ENCODE peak calls at places on chromosomes 1 and 21, in five cellular contexts. One of them, this sample, is unnamed. For H3K9me3, the result is how much of the 10 kb centered on the place peaks cover.

GRCh38 chr1:241611063-241611462 is 29.1 kb downstream of the CHML start:
- DNase-seq in thyroid gland: no peak
- DNase-seq in ascending aorta: no peak
- DNase-seq in aorta: no peak
- DNase-seq in ovary: no peak
- DNase-seq in this sample: no peak

GRCh38 chr1:113396585-113396984 is 6.3 kb downstream of the MAGI3 start:
- DNase-seq in thyroid gland: peak
- DNase-seq in ascending aorta: no peak
- DNase-seq in aorta: no peak
- DNase-seq in ovary: no peak
- DNase-seq in this sample: no peak

GRCh38 chr1:108049083-108049819 is 84.3 kb upstream of the VAV3 start:
- DNase-seq in thyroid gland: peak
- DNase-seq in ascending aorta: no peak
- DNase-seq in aorta: no peak
- DNase-seq in ovary: no peak
- DNase-seq in this sample: no peak

GRCh38 chr1:40637617-40638016 is 27.9 kb downstream of the RIMS3 start:
- DNase-seq in thyroid gland: no peak
- DNase-seq in ascending aorta: no peak
- DNase-seq in aorta: peak
- DNase-seq in ovary: no peak
- DNase-seq in this sample: no peak

GRCh38 chr1:217138173-217138838 is 415.1 kb upstream of the ESRRG start:
- DNase-seq in thyroid gland: no peak
- DNase-seq in ascending aorta: no peak
- DNase-seq in aorta: no peak
- DNase-seq in ovary: no peak
- DNase-seq in this sample: no peak

GRCh38 chr21:41727784-41728763 is 38.8 kb downstream of the RIPK4 start:
- DNase-seq in thyroid gland: no peak
- DNase-seq in ascending aorta: no peak
- DNase-seq in aorta: peak
- DNase-seq in ovary: no peak
- DNase-seq in this sample: no peak

GRCh38 chr21:46328151-46328550 is 4.2 kb downstream of the PCNT start:
- DNase-seq in thyroid gland: no peak
- DNase-seq in ascending aorta: no peak
- DNase-seq in aorta: no peak
- DNase-seq in ovary: no peak
- DNase-seq in this sample: no peak

GRCh38 chr1:154179951-154180687 is 11.8 kb downstream of the TPM3 start:
- DNase-seq in thyroid gland: no peak
- DNase-seq in ascending aorta: no peak
- DNase-seq in aorta: no peak
- DNase-seq in ovary: no peak
- DNase-seq in this sample: no peak

GRCh38 chr1:100731309-100731708 is 11.8 kb downstream of the VCAM1 start:
- DNase-seq in thyroid gland: no peak
- DNase-seq in ascending aorta: no peak
- DNase-seq in aorta: no peak
- DNase-seq in ovary: no peak
- DNase-seq in this sample: no peak

GRCh38 chr1:41397943-41398342 is 36.7 kb downstream of the FOXO6 start:
- DNase-seq in thyroid gland: no peak
- DNase-seq in ascending aorta: no peak
- DNase-seq in aorta: no peak
- DNase-seq in ovary: no peak
- DNase-seq in this sample: no peak

GRCh38 chr1:116915182-116915611 is 5.5 kb downstream of the PTGFRN start:
- DNase-seq in thyroid gland: peak
- DNase-seq in ascending aorta: no peak
- DNase-seq in aorta: no peak
- DNase-seq in ovary: peak
- DNase-seq in this sample: no peak

GRCh38 chr21:43585924-43586411 is 73.3 kb downstream of the HSF2BP start:
- DNase-seq in thyroid gland: peak
- DNase-seq in ascending aorta: no peak
- DNase-seq in aorta: no peak
- DNase-seq in ovary: no peak
- DNase-seq in this sample: no peak

GRCh38 chr1:203926025-203926540 is 64.7 kb downstream of the SNRPE start:
- DNase-seq in thyroid gland: no peak
- DNase-seq in ascending aorta: no peak
- DNase-seq in aorta: no peak
- DNase-seq in ovary: no peak
- DNase-seq in this sample: no peak

GRCh38 chr21:19913995-19914394 is 1084.2 kb upstream of the NCAM2 start:
- DNase-seq in thyroid gland: no peak
- DNase-seq in ascending aorta: no peak
- DNase-seq in aorta: no peak
- DNase-seq in ovary: no peak
- DNase-seq in this sample: no peak

DNA sequence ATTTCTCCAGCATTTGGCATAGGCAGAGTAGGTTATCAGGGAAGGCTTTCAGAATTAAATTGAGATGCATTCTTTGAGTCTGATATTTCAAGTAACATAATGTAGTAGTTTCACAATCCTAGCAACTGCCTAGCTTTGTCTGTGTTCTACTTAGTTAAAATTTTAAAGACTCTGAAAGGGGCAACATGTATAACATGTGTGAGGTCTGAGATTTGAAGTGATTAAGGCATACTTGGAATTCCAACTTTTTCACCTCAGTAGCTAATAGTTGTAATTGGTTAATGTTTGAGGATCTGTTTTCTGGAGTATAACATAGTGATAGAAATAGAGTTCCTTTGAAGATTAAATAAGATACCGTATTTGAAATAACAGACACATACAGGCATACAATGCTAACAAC is 335.2 kb upstream of the BEND5 start:
- DNase-seq in thyroid gland: no peak
- DNase-seq in ascending aorta: no peak
- DNase-seq in aorta: no peak
- DNase-seq in ovary: no peak
- DNase-seq in this sample: no peak
- H3K9me3 ChIP-seq in thyroid gland: under half
- H3K9me3 ChIP-seq in ascending aorta: under half
- H3K9me3 ChIP-seq in aorta: under half
- H3K9me3 ChIP-seq in ovary: under half
- H3K9me3 ChIP-seq in this sample: under half

DNA sequence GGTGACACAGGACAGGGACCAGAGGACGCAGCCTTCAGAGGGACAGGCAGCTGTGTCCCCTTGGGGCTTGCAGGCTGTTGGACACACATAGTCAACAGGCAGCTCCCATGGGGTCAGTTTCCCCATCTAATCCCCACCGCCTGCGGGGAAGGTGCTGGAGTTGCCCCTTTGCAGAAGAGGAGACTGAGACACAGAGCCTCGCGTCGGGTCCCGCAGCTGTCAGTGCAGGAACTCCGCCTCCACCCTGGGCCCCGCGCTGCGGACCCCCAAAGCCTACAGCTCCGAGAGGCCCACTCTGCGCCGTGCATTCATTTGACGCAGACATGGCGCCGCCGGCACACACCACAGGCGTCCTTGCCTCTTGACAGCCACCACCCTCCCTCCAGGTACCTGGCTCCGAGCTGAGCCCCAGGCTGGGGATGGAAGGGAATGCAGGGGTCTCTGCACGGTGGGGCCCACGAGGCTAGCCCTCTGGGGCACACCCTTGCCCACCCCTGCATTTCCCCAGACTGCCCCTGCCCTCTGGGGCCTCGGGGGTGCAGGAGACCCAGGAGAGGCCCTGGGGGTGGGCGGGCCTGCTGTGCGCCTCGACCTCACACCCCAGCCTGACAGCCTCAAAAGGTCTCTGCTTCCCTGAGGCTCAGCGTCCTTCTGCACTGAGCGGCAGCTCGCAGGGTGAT is 88.5 kb upstream of the ACTRT2 start:
- DNase-seq in thyroid gland: no peak
- DNase-seq in ascending aorta: no peak
- DNase-seq in aorta: peak
- DNase-seq in ovary: no peak
- DNase-seq in this sample: no peak
- H3K9me3 ChIP-seq in thyroid gland: under half
- H3K9me3 ChIP-seq in ascending aorta: under half
- H3K9me3 ChIP-seq in aorta: under half
- H3K9me3 ChIP-seq in ovary: under half
- H3K9me3 ChIP-seq in this sample: under half

DNA sequence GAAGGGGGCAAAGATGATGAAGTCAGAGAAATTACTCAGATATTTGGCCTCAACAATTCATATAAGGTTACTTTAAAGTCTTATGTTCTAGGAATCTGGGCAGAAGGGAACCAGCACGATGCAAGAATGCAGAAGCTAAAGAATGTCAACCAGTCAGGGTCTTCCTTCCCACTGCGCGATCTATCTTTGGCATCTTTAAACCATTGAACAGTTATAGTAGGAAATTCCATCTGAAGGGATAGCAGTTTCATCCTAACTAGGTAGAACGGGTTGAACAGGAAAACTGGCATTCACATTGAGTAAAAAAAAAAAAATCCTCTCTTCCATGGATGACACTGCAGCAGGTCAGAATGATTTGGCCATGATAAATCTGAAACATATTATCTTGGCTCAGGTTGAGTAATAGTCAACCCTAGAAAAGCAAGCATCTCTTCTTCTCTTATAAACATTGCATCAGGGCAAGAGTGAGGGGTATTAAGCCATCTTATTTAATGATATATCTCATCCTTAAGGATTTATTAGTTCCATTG is 6.3 kb downstream of the CRCT1 start:
- DNase-seq in thyroid gland: no peak
- DNase-seq in ascending aorta: no peak
- DNase-seq in aorta: no peak
- DNase-seq in ovary: no peak
- DNase-seq in this sample: no peak
- H3K9me3 ChIP-seq in thyroid gland: under half
- H3K9me3 ChIP-seq in ascending aorta: under half
- H3K9me3 ChIP-seq in aorta: under half
- H3K9me3 ChIP-seq in ovary: under half
- H3K9me3 ChIP-seq in this sample: under half

GRCh38 chr1:152533327-152533938 is 19.2 kb downstream of the CRCT1 start:
- DNase-seq in thyroid gland: no peak
- DNase-seq in ascending aorta: no peak
- DNase-seq in aorta: no peak
- DNase-seq in ovary: no peak
- DNase-seq in this sample: no peak
- H3K9me3 ChIP-seq in thyroid gland: under half
- H3K9me3 ChIP-seq in ascending aorta: under half
- H3K9me3 ChIP-seq in aorta: under half
- H3K9me3 ChIP-seq in ovary: under half
- H3K9me3 ChIP-seq in this sample: under half

DNA sequence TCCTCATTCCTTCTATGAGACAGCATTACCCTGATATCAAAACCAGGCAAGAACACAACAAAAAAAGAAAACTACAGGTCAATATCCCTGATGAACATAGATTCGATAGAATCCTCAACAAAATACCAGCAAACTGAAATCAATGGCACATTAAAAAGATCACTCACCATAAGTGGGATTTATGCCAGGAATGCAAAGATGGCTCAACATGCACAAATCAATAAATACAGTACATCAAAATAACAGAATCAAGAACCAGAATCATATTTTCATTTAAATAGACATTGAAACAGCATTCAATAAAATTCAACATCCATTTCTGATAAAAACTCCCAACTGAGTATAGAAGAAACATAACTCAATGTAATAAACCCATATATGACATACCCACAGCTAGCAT is 36.5 kb downstream of the FAF1 start:
- DNase-seq in thyroid gland: no peak
- DNase-seq in ascending aorta: no peak
- DNase-seq in aorta: no peak
- DNase-seq in ovary: no peak
- DNase-seq in this sample: no peak
- H3K9me3 ChIP-seq in thyroid gland: under half
- H3K9me3 ChIP-seq in ascending aorta: under half
- H3K9me3 ChIP-seq in aorta: under half
- H3K9me3 ChIP-seq in ovary: under half
- H3K9me3 ChIP-seq in this sample: under half

GRCh38 chr1:125085720-125086591 is 3901.2 kb downstream of the SRGAP2C start:
- DNase-seq in thyroid gland: no peak
- DNase-seq in ascending aorta: no peak
- DNase-seq in aorta: peak
- DNase-seq in ovary: no peak
- DNase-seq in this sample: no peak

GRCh38 chr1:125080077-125080476 is 3895.3 kb downstream of the SRGAP2C start:
- DNase-seq in thyroid gland: no peak
- DNase-seq in ascending aorta: no peak
- DNase-seq in aorta: no peak
- DNase-seq in ovary: no peak
- DNase-seq in this sample: no peak
- H3K9me3 ChIP-seq in thyroid gland: under half
- H3K9me3 ChIP-seq in ascending aorta: under half
- H3K9me3 ChIP-seq in aorta: under half
- H3K9me3 ChIP-seq in ovary: under half
- H3K9me3 ChIP-seq in this sample: under half

DNA sequence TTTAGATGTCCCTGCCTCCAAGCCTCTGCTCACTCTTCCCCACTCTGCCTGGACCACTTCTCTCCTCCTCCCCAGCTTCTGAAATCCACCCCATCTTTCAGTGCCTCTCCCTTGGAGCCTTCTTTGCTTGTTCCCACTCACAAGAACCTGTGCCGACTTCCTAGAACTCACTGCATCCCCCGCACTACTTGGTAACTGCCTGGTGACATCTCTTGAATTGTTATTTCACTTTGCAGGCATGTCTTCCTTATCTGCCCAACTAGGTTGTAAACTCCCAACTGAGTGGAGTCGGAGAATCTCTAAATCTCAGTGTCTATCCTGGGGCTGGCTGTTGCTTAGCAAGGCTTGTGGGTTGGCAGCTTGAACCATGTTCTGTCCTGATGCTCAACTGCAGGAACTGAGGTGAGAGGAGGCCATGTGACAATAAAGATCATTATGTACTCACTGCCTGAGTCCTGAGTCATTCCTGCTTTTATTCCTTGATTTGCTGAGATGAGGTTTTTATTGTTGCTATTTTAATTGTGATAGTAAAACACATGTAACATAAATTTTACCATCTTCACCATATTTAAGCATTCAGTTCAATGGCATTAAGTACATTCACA is 3.9 kb downstream of the KPRP start:
- DNase-seq in thyroid gland: no peak
- DNase-seq in ascending aorta: no peak
- DNase-seq in aorta: no peak
- DNase-seq in ovary: no peak
- DNase-seq in this sample: no peak
- H3K9me3 ChIP-seq in thyroid gland: under half
- H3K9me3 ChIP-seq in ascending aorta: under half
- H3K9me3 ChIP-seq in aorta: under half
- H3K9me3 ChIP-seq in ovary: under half
- H3K9me3 ChIP-seq in this sample: under half

This sample was measured in T-helper 17 cell.